ENCODE peak calls at places on chromosome 9, in four cellular contexts. T, Y, G and V are unnamed samples.

GRCh38 chr9:35687972-35688557 is 1.7 kb downstream of the TPM2 start:
- DNase-seq in G (no peak), T (no peak), Y (no peak), V (no peak)

GRCh38 chr9:20593551-20593950 is 28.7 kb downstream of the MLLT3 start:
- DNase-seq in Y (no peak), G (no peak), T (no peak), V (no peak)

GRCh38 chr9:36039696-36040095 is 3.0 kb downstream of the RECK start:
- DNase-seq in T (no peak), G (no peak), Y (no peak), V (no peak)

GRCh38 chr9:115157245-115157674 is 39.3 kb upstream of the TNC start:
- DNase-seq in G (no peak), Y (no peak), T (no peak), V (no peak)

GRCh38 chr9:74122229-74122628 is 374.9 kb upstream of the RORB start:
- DNase-seq in G (no peak), Y (no peak), T (no peak), V (no peak)

GRCh38 chr9:111598730-111599091 is 736 bp downstream of the PTGR1 start:
- DNase-seq in G (no peak), Y (peak), T (no peak), V (no peak)

GRCh38 chr9:135083831-135084230 is 3.6 kb upstream of the OLFM1 start:
- DNase-seq in Y (no peak), G (no peak), T (no peak), V (no peak)

GRCh38 chr9:535356-535755 is 306.1 kb upstream of the DMRT1 start:
- DNase-seq in T (no peak), Y (no peak), G (no peak), V (no peak)

GRCh38 chr9:76610009-76610352 is 151.0 kb downstream of the GCNT1 start:
- DNase-seq in T (no peak), Y (no peak), G (no peak), V (no peak)

GRCh38 chr9:15999422-16000339 is 446.8 kb downstream of the CCDC171 start:
- DNase-seq in T (no peak), G (no peak), Y (no peak), V (no peak)

GRCh38 chr9:9521033-9521779 is 1091.6 kb downstream of the PTPRD start:
- DNase-seq in T (no peak), Y (no peak), G (no peak), V (no peak)

GRCh38 chr9:114072181-114073140 is 5.6 kb downstream of the AMBP start:
- DNase-seq in Y (no peak), T (no peak), G (no peak), V (no peak)

GRCh38 chr9:8622871-8623270 is 823.3 kb upstream of the DMAC1 start:
- DNase-seq in Y (no peak), G (no peak), T (no peak), V (no peak)

GRCh38 chr9:38142201-38142600 is 73.2 kb upstream of the SHB start:
- DNase-seq in T (no peak), G (no peak), Y (no peak), V (no peak)

GRCh38 chr9:19085295-19085694 is 17.4 kb downstream of the HAUS6 start:
- DNase-seq in T (no peak), Y (peak), G (no peak), V (no peak)

GRCh38 chr9:100700689-100701318 is 122.9 kb downstream of the CAVIN4 start:
- DNase-seq in Y (peak), T (no peak), G (no peak), V (peak)

GRCh38 chr9:137064027-137064879 is 6.1 kb downstream of the SAPCD2 start:
- DNase-seq in T (no peak), G (no peak), Y (peak), V (peak)

GRCh38 chr9:86511614-86512360 is 157.6 kb upstream of the TUT7 start:
- DNase-seq in G (no peak), Y (no peak), T (no peak), V (no peak)

GRCh38 chr9:125495137-125496119 is 211.6 kb downstream of the MAPKAP1 start:
- DNase-seq in T (peak), Y (no peak), G (no peak), V (no peak)

GRCh38 chr9:116952434-116952805 is 265.3 kb downstream of the TRIM32 start:
- DNase-seq in T (no peak), Y (no peak), G (no peak), V (no peak)

GRCh38 chr9:136773386-136774044 is 9.2 kb upstream of the LCN15 start:
- DNase-seq in T (no peak), G (no peak), Y (peak), V (peak)

GRCh38 chr9:3497406-3497805 is 28.4 kb downstream of the RFX3 start:
- DNase-seq in Y (no peak), T (no peak), G (no peak), V (no peak)

GRCh38 chr9:101485873-101486692 is 47.6 kb upstream of the RNF20 start:
- DNase-seq in Y (no peak), T (no peak), G (peak), V (no peak)

GRCh38 chr9:127049044-127049443 is 73.4 kb downstream of the ANGPTL2 start:
- DNase-seq in G (no peak), T (peak), Y (no peak), V (no peak)
- TF ChIP-seq HDAC6 in G (no peak), T (no peak), Y (no peak), V (no peak)

DNA sequence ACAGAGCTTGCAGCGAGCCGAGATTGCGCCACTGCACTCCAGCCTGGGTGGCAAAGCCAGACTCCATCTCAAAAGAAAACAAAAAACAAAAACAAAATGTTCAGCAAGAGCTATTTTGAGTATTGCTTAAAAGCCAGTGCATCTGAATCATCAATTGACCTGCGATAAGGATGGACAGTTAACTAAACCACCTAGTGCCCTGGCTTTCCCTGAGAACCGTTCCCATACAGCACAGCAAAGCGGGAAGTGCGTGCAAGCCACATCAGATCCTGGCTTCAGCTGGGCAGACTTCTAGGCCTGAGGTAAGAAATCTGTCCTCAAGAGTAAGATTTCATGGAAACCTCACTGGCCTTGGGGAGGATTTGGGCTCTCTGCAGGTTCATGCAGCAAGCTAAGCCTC is 2.7 kb downstream of the DYNC2I2 start:
- DNase-seq in G (no peak), T (no peak), Y (no peak), V (no peak)
- TF ChIP-seq RFX5 in G (no peak), T (no peak), Y (no peak), V (no peak)

GRCh38 chr9:129695870-129696269 is 30.4 kb downstream of the PRRX2 start:
- DNase-seq in Y (no peak), T (no peak), G (no peak), V (no peak)

GRCh38 chr9:129701054-129701453 is 35.6 kb downstream of the PRRX2 start:
- DNase-seq in Y (no peak), G (no peak), T (no peak), V (no peak)

GRCh38 chr9:129697111-129697955 is 31.9 kb downstream of the PRRX2 start:
- DNase-seq in T (no peak), Y (no peak), G (no peak), V (peak)

GRCh38 chr9:129696803-129697110 is 31.3 kb downstream of the PRRX2 start:
- DNase-seq in Y (no peak), G (no peak), T (no peak), V (no peak)

DNA sequence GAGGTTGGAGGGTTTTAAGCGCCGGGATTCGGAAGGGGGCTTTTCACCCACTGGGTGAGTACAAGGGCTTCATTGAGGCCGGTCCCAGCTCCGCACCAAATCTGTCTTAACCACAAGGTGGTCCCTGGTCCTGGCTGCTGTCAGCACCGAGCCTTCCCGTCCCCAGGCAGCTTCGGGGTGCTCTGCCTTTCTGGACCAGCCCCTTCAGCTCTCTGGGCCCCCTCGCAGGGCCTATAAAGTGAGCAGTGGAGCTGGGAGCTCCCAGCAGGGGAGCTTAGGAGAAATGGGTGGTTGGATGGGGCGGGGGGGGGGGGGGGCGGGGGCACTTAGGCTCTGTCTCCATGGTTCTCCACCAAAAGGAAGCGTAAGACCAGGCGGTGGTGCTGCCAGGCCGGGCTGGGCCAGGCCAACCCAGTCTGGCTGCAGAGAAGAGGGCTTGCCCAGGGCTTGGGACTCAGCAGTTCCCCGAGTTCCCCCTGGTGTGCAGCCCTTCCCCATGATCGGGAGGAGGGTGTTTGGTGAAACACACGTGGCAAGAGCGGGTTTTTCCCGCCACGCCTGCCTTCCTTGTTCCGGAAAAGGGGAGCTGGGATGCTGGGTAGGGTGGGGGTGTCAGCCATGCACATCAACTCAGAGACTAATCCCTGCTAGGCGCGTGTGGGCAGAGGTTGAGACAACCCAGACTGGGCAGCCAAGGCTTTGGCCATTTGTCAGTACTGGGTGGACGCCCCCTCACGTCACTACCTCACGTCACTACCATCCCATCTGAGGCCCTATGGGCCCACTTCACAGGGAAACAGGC is 32.7 kb downstream of the PRRX2 start:
- DNase-seq in T (no peak), G (no peak), Y (no peak), V (no peak)
- TF ChIP-seq HDAC6 in T (no peak), G (no peak), Y (no peak), V (no peak)

GRCh38 chr9:131977074-131977838 is 102.4 kb downstream of the MED27 start:
- DNase-seq in Y (no peak), G (no peak), T (no peak), V (no peak)

GRCh38 chr9:131982683-131983239 is 96.9 kb downstream of the MED27 start:
- DNase-seq in G (no peak), T (peak), Y (no peak), V (no peak)

GRCh38 chr9:131981116-131981847 is 98.4 kb downstream of the MED27 start:
- DNase-seq in G (no peak), T (no peak), Y (no peak), V (no peak)

GRCh38 chr9:131982102-131982501 is 97.6 kb downstream of the MED27 start:
- DNase-seq in Y (no peak), G (no peak), T (no peak), V (peak)

DNA sequence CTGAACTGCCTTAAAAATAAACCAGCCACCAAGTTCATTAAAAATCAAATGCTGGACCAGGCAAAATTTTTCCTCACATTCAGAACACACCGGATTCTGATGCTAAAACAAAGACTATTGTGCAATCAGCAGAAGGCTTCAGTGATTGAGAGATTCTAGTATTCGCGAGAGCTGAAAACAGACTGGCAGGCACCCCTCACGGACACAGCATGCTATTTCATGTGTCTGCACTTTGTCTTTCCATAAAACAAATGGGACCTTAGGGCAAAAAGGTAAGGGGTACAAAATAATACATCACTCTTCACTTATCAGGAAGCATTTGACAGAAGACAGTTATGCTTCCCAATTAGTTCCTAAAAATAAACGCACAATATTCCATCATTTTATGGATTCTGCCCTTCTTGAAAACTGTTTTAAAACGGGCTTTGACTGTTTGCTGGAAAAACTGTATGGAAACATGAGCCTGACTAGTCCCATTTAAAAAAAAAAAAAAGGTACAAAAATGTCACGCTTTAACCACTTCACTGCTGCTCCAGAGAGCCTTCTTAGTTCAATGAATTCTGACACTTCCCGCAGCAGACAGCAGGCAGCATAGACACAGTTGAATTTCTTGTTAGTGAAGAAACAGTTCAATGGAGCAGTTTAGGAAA is 99.3 kb downstream of the MED27 start:
- DNase-seq in Y (no peak), G (no peak), T (no peak), V (no peak)
- TF ChIP-seq RFX5 in Y (no peak), G (no peak), T (no peak), V (no peak)

DNA sequence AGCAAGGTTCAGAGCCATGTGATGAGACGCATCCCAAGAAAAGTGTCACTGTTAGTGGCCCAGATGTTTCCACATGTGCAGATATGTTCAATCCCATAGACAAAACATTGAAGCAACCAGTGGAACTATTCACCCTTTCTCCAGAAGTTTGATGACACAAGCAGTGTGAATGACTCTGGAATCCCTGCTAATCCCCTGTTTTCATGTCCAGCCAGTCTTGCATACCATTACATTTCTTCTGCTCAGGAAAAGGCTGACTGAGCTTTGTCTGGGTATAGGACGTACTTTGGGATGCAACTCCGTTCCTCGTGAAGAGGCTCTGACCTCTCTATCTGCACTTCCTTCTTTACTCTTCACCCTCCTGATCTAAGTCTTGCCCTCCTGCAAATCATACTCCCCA is 172.4 kb downstream of the NTRK2 start:
- DNase-seq in Y (no peak), T (no peak), G (no peak), V (no peak)
- TF ChIP-seq HDAC6 in Y (no peak), T (no peak), G (no peak), V (no peak)

GRCh38 chr9:109232449-109232848 is 65.4 kb upstream of the FRRS1L start:
- DNase-seq in T (no peak), G (no peak), Y (no peak), V (no peak)
- TF ChIP-seq RFX5 in T (no peak), G (no peak), Y (no peak), V (no peak)

DNA sequence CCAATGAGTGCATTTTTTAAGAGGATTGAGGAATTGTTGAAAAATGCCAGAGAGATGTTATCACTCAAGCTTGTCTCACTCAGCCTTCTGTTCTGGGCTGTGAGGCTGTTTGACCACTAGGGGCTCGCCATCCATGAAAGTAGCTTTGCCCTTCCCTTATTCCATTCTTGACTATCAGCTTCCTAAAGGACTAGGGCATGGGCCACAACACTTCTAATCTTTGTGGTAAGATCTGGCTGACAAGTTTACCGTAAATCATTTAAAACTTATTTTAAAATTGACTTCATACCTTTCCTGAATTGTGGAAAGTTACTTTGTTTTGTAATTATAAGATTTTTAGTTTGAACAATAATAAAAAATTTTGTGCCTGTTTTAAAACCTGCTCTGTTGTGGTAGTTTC is 49.5 kb downstream of the TJP2 start:
- DNase-seq in G (peak), T (no peak), Y (peak), V (peak)
- TF ChIP-seq HDAC6 in G (no peak), T (no peak), Y (no peak), V (no peak)